ENCODE peak calls at places on chromosomes 6 and 20, in ten cellular contexts. P, H, T, V, S, L, A, Y, J and G are unnamed samples.

GRCh38 chr6:41460742-41461336 is 85.3 kb upstream of the FOXP4 start:
- DNase-seq in P (no peak), T (no peak), V (no peak), J (no peak), S (no peak), Y (no peak), L (no peak), H (no peak), A (no peak), G (no peak)

GRCh38 chr6:121305957-121306607 is 28.2 kb downstream of the TBC1D32 start:
- DNase-seq in H (no peak), T (peak; percentile 45), S (peak; percentile 31), Y (no peak), L (no peak), J (no peak), V (no peak), A (no peak), P (no peak), G (peak; percentile 13)

GRCh38 chr20:21124190-21124589 is 1.7 kb upstream of the KIZ start:
- DNase-seq in T (no peak), L (no peak), Y (no peak), S (no peak), A (no peak), V (no peak), H (no peak), J (no peak), P (no peak), G (no peak)

GRCh38 chr6:34953084-34954025 is 64.3 kb downstream of the ANKS1A start:
- DNase-seq in T (no peak), S (peak; percentile 21), J (no peak), H (no peak), V (no peak), A (no peak), L (no peak), P (no peak), Y (peak; percentile 62), G (peak; percentile 68)

GRCh38 chr6:23589811-23590210 is 536.2 kb upstream of the NRSN1 start:
- DNase-seq in S (no peak), J (no peak), V (no peak), A (no peak), H (no peak), L (no peak), P (no peak), T (no peak), Y (no peak), G (no peak)

GRCh38 chr6:135600086-135600702 is 102.7 kb upstream of the AHI1 start:
- DNase-seq in T (no peak), J (no peak), L (no peak), V (no peak), Y (peak; percentile 76), P (no peak), S (no peak), A (no peak), H (no peak), G (peak; percentile 99)

GRCh38 chr6:11595903-11596302 is 58.4 kb downstream of the TMEM170B start:
- DNase-seq in Y (no peak), P (no peak), V (no peak), H (no peak), S (no peak), L (no peak), T (no peak), J (no peak), A (no peak), G (no peak)

GRCh38 chr20:60115452-60115851 is 157.2 kb downstream of the CDH26 start:
- DNase-seq in T (no peak), A (no peak), V (no peak), Y (no peak), S (no peak), P (no peak), L (no peak), H (no peak), J (no peak), G (no peak)

GRCh38 chr20:51335329-51335841 is 207.1 kb downstream of the NFATC2 start:
- DNase-seq in V (peak; percentile 33), T (peak; percentile 84), L (no peak), J (no peak), H (peak; percentile 70), S (peak; percentile 98), Y (no peak), A (no peak), P (peak; percentile 100), G (no peak)

GRCh38 chr20:48317578-48317977 is 510.2 kb downstream of the PREX1 start:
- DNase-seq in S (no peak), T (no peak), A (no peak), H (no peak), L (no peak), J (no peak), P (no peak), V (no peak), Y (no peak), G (no peak)

GRCh38 chr6:118319890-118320289 is 228.2 kb upstream of the PLN start:
- DNase-seq in J (no peak), P (no peak), S (peak; percentile 3), V (no peak), H (no peak), A (no peak), L (no peak), Y (peak; percentile 7), T (no peak), G (peak; percentile 81)

GRCh38 chr6:33856655-33857054 is 52.9 kb upstream of the MLN start:
- DNase-seq in A (peak; percentile 46), P (no peak), Y (no peak), S (no peak), J (peak; percentile 11), L (no peak), T (peak; percentile 96), H (peak; percentile 87), V (peak; percentile 68), G (no peak)

GRCh38 chr20:61897401-61898295 is 168.0 kb downstream of the TAF4 start:
- DNase-seq in P (no peak), H (no peak), Y (no peak), J (no peak), L (no peak), A (no peak), V (no peak), S (no peak), T (no peak), G (no peak)

GRCh38 chr6:65170273-65170672 is 536.8 kb downstream of the EYS start:
- DNase-seq in V (no peak), Y (no peak), J (no peak), L (no peak), P (peak; percentile 20), T (no peak), H (no peak), A (no peak), S (no peak), G (no peak)

GRCh38 chr6:123953920-123954319 is 150.3 kb downstream of the NKAIN2 start:
- DNase-seq in T (no peak), P (no peak), S (no peak), J (no peak), L (no peak), H (no peak), V (no peak), A (no peak), Y (no peak), G (no peak)

GRCh38 chr6:79946242-79946641 is 1.1 kb downstream of the ELOVL4 start:
- DNase-seq in S (peak; percentile 27), Y (peak; percentile 46), H (peak; percentile 27), J (no peak), P (no peak), V (no peak), A (no peak), T (peak; percentile 45), L (no peak), G (peak; percentile 32)

GRCh38 chr6:22590423-22590822 is 21.1 kb downstream of the HDGFL1 start:
- DNase-seq in L (no peak), P (no peak), S (no peak), H (no peak), A (no peak), J (no peak), Y (no peak), T (no peak), V (no peak), G (no peak)